ENCODE peak calls at places on chromosomes 5 and 9, in ten cellular contexts. One of them, this sample, is unnamed. For H3K36me3, the result is how much of the 10 kb centered on the place peaks cover.

GRCh38 chr9:29211681-29212589 is 1638.7 kb upstream of the C9orf72 start:
- DNase-seq in fibroblast of lung: peak
- DNase-seq in PC-9: peak
- DNase-seq in Panc1: no peak
- DNase-seq in Caco-2: no peak
- DNase-seq in mammary epithelial cell: peak
- DNase-seq in A673: peak
- DNase-seq in psoas muscle: peak
- DNase-seq in neural progenitor cell: peak
- DNase-seq in thyroid gland: peak
- DNase-seq in this sample: peak

GRCh38 chr9:135187365-135187764 is 99.9 kb downstream of the OLFM1 start:
- DNase-seq in fibroblast of lung: no peak
- DNase-seq in PC-9: no peak
- DNase-seq in Panc1: no peak
- DNase-seq in Caco-2: no peak
- DNase-seq in mammary epithelial cell: no peak
- DNase-seq in A673: no peak
- DNase-seq in psoas muscle: no peak
- DNase-seq in neural progenitor cell: no peak
- DNase-seq in thyroid gland: no peak
- DNase-seq in this sample: no peak

GRCh38 chr9:93254806-93255519 is 71.0 kb downstream of the WNK2 start:
- DNase-seq in fibroblast of lung: no peak
- DNase-seq in PC-9: no peak
- DNase-seq in Panc1: no peak
- DNase-seq in Caco-2: no peak
- DNase-seq in mammary epithelial cell: no peak
- DNase-seq in A673: no peak
- DNase-seq in psoas muscle: no peak
- DNase-seq in neural progenitor cell: no peak
- DNase-seq in thyroid gland: no peak
- DNase-seq in this sample: no peak

GRCh38 chr5:25064306-25064705 is 419.5 kb upstream of the CDH10 start:
- DNase-seq in fibroblast of lung: no peak
- DNase-seq in PC-9: no peak
- DNase-seq in Panc1: no peak
- DNase-seq in Caco-2: no peak
- DNase-seq in mammary epithelial cell: no peak
- DNase-seq in A673: no peak
- DNase-seq in psoas muscle: no peak
- DNase-seq in neural progenitor cell: no peak
- DNase-seq in thyroid gland: no peak
- DNase-seq in this sample: no peak

GRCh38 chr9:20805766-20806165 is 121.7 kb downstream of the FOCAD start:
- DNase-seq in fibroblast of lung: no peak
- DNase-seq in PC-9: no peak
- DNase-seq in Panc1: no peak
- DNase-seq in Caco-2: no peak
- DNase-seq in mammary epithelial cell: no peak
- DNase-seq in A673: no peak
- DNase-seq in psoas muscle: no peak
- DNase-seq in neural progenitor cell: no peak
- DNase-seq in thyroid gland: no peak
- DNase-seq in this sample: no peak

GRCh38 chr9:134059661-134060395 is 8.0 kb downstream of the BRD3 start:
- DNase-seq in fibroblast of lung: no peak
- DNase-seq in PC-9: no peak
- DNase-seq in Panc1: no peak
- DNase-seq in Caco-2: peak
- DNase-seq in mammary epithelial cell: no peak
- DNase-seq in A673: no peak
- DNase-seq in psoas muscle: peak
- DNase-seq in neural progenitor cell: peak
- DNase-seq in thyroid gland: no peak
- DNase-seq in this sample: no peak

GRCh38 chr5:135833961-135834638 is 363 bp upstream of the SLC25A48 start:
- DNase-seq in fibroblast of lung: no peak
- DNase-seq in PC-9: no peak
- DNase-seq in Panc1: no peak
- DNase-seq in Caco-2: no peak
- DNase-seq in mammary epithelial cell: no peak
- DNase-seq in A673: no peak
- DNase-seq in psoas muscle: no peak
- DNase-seq in neural progenitor cell: no peak
- DNase-seq in thyroid gland: no peak
- DNase-seq in this sample: no peak

GRCh38 chr5:154686490-154686889 is 68.7 kb upstream of the LARP1 start:
- DNase-seq in fibroblast of lung: no peak
- DNase-seq in PC-9: no peak
- DNase-seq in Panc1: no peak
- DNase-seq in Caco-2: no peak
- DNase-seq in mammary epithelial cell: no peak
- DNase-seq in A673: no peak
- DNase-seq in psoas muscle: no peak
- DNase-seq in neural progenitor cell: no peak
- DNase-seq in thyroid gland: no peak
- DNase-seq in this sample: no peak

GRCh38 chr9:83978992-83979811 is 813 bp downstream of the HNRNPK start:
- DNase-seq in fibroblast of lung: peak
- DNase-seq in PC-9: peak
- DNase-seq in Panc1: no peak
- DNase-seq in Caco-2: peak
- DNase-seq in mammary epithelial cell: peak
- DNase-seq in A673: peak
- DNase-seq in psoas muscle: peak
- DNase-seq in neural progenitor cell: peak
- DNase-seq in thyroid gland: peak
- DNase-seq in this sample: peak

GRCh38 chr5:113163328-113163727 is 186.7 kb downstream of the DCP2 start:
- DNase-seq in fibroblast of lung: peak
- DNase-seq in PC-9: no peak
- DNase-seq in Panc1: no peak
- DNase-seq in Caco-2: no peak
- DNase-seq in mammary epithelial cell: peak
- DNase-seq in A673: no peak
- DNase-seq in psoas muscle: no peak
- DNase-seq in neural progenitor cell: no peak
- DNase-seq in thyroid gland: no peak
- DNase-seq in this sample: no peak

DNA sequence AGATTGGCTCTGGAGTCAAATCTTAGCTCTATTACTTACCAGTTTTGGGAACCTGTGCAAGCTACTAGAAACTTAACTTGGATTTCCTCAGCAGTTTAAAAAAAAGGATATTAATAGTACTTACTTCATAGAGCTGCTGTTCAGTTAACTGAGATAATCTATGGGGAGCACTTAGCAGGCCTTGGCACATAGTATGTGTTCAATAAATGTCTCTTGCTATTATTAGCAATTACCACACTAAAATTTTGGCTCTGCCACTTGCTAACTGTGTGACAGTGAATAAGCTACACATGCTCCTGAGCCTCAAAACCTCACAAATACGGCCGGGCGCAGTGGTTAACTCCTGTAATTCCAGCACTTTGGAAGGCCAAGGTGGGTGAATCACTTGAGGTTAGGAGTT is 55.9 kb downstream of the CDK5RAP2 start:
- DNase-seq in fibroblast of lung: no peak
- DNase-seq in PC-9: no peak
- DNase-seq in Panc1: no peak
- DNase-seq in Caco-2: no peak
- DNase-seq in mammary epithelial cell: no peak
- DNase-seq in A673: no peak
- DNase-seq in psoas muscle: no peak
- DNase-seq in neural progenitor cell: no peak
- DNase-seq in thyroid gland: no peak
- DNase-seq in this sample: no peak
- H3K36me3 ChIP-seq in fibroblast of lung: under half
- H3K36me3 ChIP-seq in PC-9: under half
- H3K36me3 ChIP-seq in Panc1: under half
- H3K36me3 ChIP-seq in Caco-2: under half
- H3K36me3 ChIP-seq in mammary epithelial cell: under half
- H3K36me3 ChIP-seq in A673: half or more
- H3K36me3 ChIP-seq in psoas muscle: half or more
- H3K36me3 ChIP-seq in neural progenitor cell: under half
- H3K36me3 ChIP-seq in thyroid gland: under half
- H3K36me3 ChIP-seq in this sample: half or more

DNA sequence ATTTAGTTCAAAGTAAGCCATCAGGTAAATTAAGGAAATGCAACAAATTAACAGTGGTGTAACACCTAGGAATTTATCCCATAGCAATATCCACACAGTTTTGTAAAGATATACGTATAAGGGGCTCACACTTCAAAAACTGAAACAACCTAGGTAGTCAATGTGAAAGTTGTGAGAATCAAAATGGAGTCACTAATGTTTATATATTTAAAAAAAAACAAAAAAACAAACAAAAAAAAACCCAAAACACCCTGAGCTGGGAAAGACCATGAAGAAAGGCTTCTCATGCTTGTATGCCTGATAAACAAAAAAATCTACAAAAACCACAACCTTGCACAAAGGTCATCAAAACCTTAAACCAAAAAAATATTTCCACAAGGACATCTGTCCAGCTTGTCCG is 35.4 kb downstream of the AFF4 start:
- DNase-seq in fibroblast of lung: no peak
- DNase-seq in PC-9: no peak
- DNase-seq in Panc1: no peak
- DNase-seq in Caco-2: no peak
- DNase-seq in mammary epithelial cell: no peak
- DNase-seq in A673: no peak
- DNase-seq in psoas muscle: no peak
- DNase-seq in neural progenitor cell: no peak
- DNase-seq in thyroid gland: no peak
- DNase-seq in this sample: no peak
- H3K36me3 ChIP-seq in fibroblast of lung: under half
- H3K36me3 ChIP-seq in PC-9: under half
- H3K36me3 ChIP-seq in Panc1: half or more
- H3K36me3 ChIP-seq in Caco-2: under half
- H3K36me3 ChIP-seq in mammary epithelial cell: under half
- H3K36me3 ChIP-seq in A673: under half
- H3K36me3 ChIP-seq in psoas muscle: half or more
- H3K36me3 ChIP-seq in neural progenitor cell: under half
- H3K36me3 ChIP-seq in thyroid gland: under half
- H3K36me3 ChIP-seq in this sample: under half

DNA sequence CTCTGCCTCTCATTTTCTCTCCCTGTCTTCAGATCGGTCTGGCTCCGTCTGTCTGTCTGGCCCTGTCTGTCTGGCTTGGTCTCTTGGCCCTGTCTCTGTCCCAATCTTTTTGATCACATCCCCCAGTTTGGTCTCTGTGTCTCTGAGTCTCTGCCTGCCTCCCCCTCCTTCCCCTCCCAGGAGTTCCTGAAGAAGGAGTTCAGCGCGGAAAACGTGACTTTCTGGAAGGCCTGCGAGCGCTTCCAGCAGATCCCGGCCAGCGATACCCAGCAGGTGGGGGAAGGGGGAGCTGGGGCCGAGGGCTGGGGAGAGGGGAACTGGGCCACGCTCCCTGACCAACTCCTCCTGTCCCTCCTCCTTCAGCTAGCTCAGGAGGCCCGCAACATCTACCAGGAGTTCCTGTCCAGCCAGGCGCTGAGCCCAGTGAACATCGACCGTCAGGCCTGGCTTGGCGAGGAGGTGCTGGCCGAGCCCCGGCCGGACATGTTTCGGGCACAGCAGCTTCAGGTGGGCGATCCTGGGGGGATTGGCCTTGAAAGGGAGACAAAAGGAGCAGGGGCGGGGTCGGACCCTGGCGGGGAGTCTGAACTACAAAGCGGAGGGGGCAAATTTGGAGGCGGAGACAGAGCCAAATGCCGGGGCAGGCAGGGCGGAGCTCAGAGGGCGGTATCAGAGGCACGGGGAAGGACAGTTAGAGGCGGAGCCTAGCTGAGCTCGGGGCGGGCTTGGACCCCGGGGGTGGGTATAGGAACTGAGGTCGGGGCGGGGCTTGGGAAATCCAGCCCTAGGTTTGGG is 9.0 kb downstream of the RGS14 start:
- DNase-seq in fibroblast of lung: peak
- DNase-seq in PC-9: peak
- DNase-seq in Panc1: no peak
- DNase-seq in Caco-2: no peak
- DNase-seq in mammary epithelial cell: no peak
- DNase-seq in A673: peak
- DNase-seq in psoas muscle: peak
- DNase-seq in neural progenitor cell: peak
- DNase-seq in thyroid gland: peak
- DNase-seq in this sample: peak
- H3K36me3 ChIP-seq in fibroblast of lung: under half
- H3K36me3 ChIP-seq in PC-9: under half
- H3K36me3 ChIP-seq in Panc1: under half
- H3K36me3 ChIP-seq in Caco-2: under half
- H3K36me3 ChIP-seq in mammary epithelial cell: under half
- H3K36me3 ChIP-seq in A673: under half
- H3K36me3 ChIP-seq in psoas muscle: under half
- H3K36me3 ChIP-seq in neural progenitor cell: under half
- H3K36me3 ChIP-seq in thyroid gland: under half
- H3K36me3 ChIP-seq in this sample: under half

GRCh38 chr5:6745706-6746217 is 32.5 kb downstream of the TENT4A start:
- DNase-seq in fibroblast of lung: peak
- DNase-seq in PC-9: no peak
- DNase-seq in Panc1: peak
- DNase-seq in Caco-2: no peak
- DNase-seq in mammary epithelial cell: peak
- DNase-seq in A673: peak
- DNase-seq in psoas muscle: no peak
- DNase-seq in neural progenitor cell: peak
- DNase-seq in thyroid gland: no peak
- DNase-seq in this sample: peak
- H3K36me3 ChIP-seq in fibroblast of lung: under half
- H3K36me3 ChIP-seq in PC-9: under half
- H3K36me3 ChIP-seq in Panc1: under half
- H3K36me3 ChIP-seq in Caco-2: under half
- H3K36me3 ChIP-seq in mammary epithelial cell: under half
- H3K36me3 ChIP-seq in A673: under half
- H3K36me3 ChIP-seq in psoas muscle: half or more
- H3K36me3 ChIP-seq in neural progenitor cell: under half
- H3K36me3 ChIP-seq in thyroid gland: under half
- H3K36me3 ChIP-seq in this sample: half or more